ENCODE peak calls at places on chromosomes 6 and 20, in seven cellular contexts. I is HepG2, E is RPMI7951, V is ureter, M is naive B cell, F is EL, J is Right ventricle myocardium inferior. X is an unnamed sample.

GRCh38 chr6:48774276-48774675 is 663.3 kb upstream of the PTCHD4 start:
- DNase-seq in J (no peak), E (no peak), I (no peak), V (no peak), F (no peak), M (no peak), X (no peak)

GRCh38 chr6:152246554-152247337 is 390.4 kb downstream of the SYNE1 start:
- DNase-seq in I (no peak), J (no peak), M (no peak), F (no peak), E (peak), V (no peak), X (no peak)

GRCh38 chr20:4609511-4609910 is 112.2 kb upstream of the PRND start:
- DNase-seq in F (no peak), V (no peak), M (no peak), I (no peak), E (no peak), J (no peak), X (no peak)

GRCh38 chr6:157269261-157269794 is 54.0 kb downstream of the TMEM242 start:
- DNase-seq in I (no peak), V (peak), F (peak), E (peak), J (peak), M (no peak), X (no peak)

GRCh38 chr20:31542201-31542842 is 28.1 kb downstream of the HM13 start:
- DNase-seq in F (peak), I (no peak), M (no peak), J (no peak), E (peak), V (no peak), X (peak)

GRCh38 chr6:76120302-76120701 is 47.8 kb upstream of the IMPG1 start:
- DNase-seq in F (no peak), E (no peak), I (no peak), V (no peak), J (no peak), M (no peak), X (no peak)

GRCh38 chr6:104714796-104715195 is 144.9 kb downstream of the HACE1 start:
- DNase-seq in M (no peak), E (no peak), J (no peak), I (no peak), F (no peak), V (no peak), X (no peak)

GRCh38 chr6:24936641-24937317 is 1.0 kb upstream of the RIPOR2 start:
- DNase-seq in F (no peak), J (no peak), E (no peak), M (peak), V (no peak), I (no peak), X (no peak)

GRCh38 chr6:99822741-99823512 is 171.1 kb downstream of the MCHR2 start:
- DNase-seq in M (no peak), J (no peak), F (peak), V (no peak), I (peak), E (peak), X (peak)

GRCh38 chr6:22657341-22657985 is 88.1 kb downstream of the HDGFL1 start:
- DNase-seq in J (no peak), M (peak), I (peak), V (no peak), F (no peak), E (peak), X (peak)

GRCh38 chr20:35039146-35039545 is 53.5 kb downstream of the TRPC4AP start:
- DNase-seq in V (no peak), F (no peak), M (no peak), J (no peak), I (no peak), E (no peak), X (no peak)

GRCh38 chr6:145735356-145736165 is at the start of gene EPM2A:
- DNase-seq in M (peak), F (peak), V (peak), J (peak), I (peak), E (peak), X (peak)

GRCh38 chr6:129575378-129576118 is 134.4 kb downstream of the ARHGAP18 start:
- DNase-seq in V (no peak), F (peak), I (peak), M (no peak), J (no peak), E (peak), X (peak)

GRCh38 chr6:155795173-155795796 is 339.6 kb upstream of the NOX3 start:
- DNase-seq in E (peak), J (no peak), M (no peak), I (no peak), V (no peak), F (peak), X (no peak)

GRCh38 chr6:47729457-47729856 is 31.1 kb downstream of the ADGRF4 start:
- DNase-seq in F (no peak), V (no peak), I (no peak), M (no peak), J (no peak), E (no peak), X (no peak)

GRCh38 chr6:53795254-53795701 is 473 bp downstream of the LRRC1 start:
- DNase-seq in F (peak), E (no peak), I (no peak), J (no peak), V (no peak), M (no peak), X (no peak)

GRCh38 chr20:24703284-24703610 is 233.8 kb downstream of the SYNDIG1 start:
- DNase-seq in F (no peak), M (no peak), J (no peak), I (no peak), E (no peak), V (no peak), X (no peak)

GRCh38 chr20:41171736-41172295 is 34.5 kb downstream of the PLCG1 start:
- DNase-seq in V (peak), E (no peak), F (no peak), I (no peak), M (no peak), J (no peak), X (no peak)

GRCh38 chr20:22371843-22372242 is 212.5 kb downstream of the FOXA2 start:
- DNase-seq in M (peak), V (no peak), J (no peak), F (no peak), I (no peak), E (no peak), X (no peak)

GRCh38 chr20:63206878-63207277 is 9.1 kb downstream of the YTHDF1 start:
- DNase-seq in F (peak), I (no peak), J (peak), E (peak), M (no peak), V (no peak), X (no peak)

GRCh38 chr20:34717230-34718095 is 13.3 kb downstream of the TP53INP2 start:
- DNase-seq in I (peak), E (no peak), J (no peak), V (no peak), F (no peak), M (no peak), X (no peak)

GRCh38 chr6:76831299-76831698 is 632.0 kb downstream of the HTR1B start:
- DNase-seq in E (no peak), F (no peak), M (no peak), I (no peak), V (no peak), J (no peak), X (no peak)

GRCh38 chr6:168157272-168158007 is 78.4 kb upstream of the FRMD1 start:
- DNase-seq in J (no peak), F (peak), I (no peak), V (no peak), M (no peak), E (no peak), X (no peak)

X was measured in foreskin melanocyte.